ENCODE peak calls at places on chromosomes 2 and 18, in four cellular contexts. D is choroid plexus epithelial cell, C is COR-L47, G is dermis microvascular lymphatic vessel endothelial cell. M is an unnamed sample.

GRCh38 chr2:241047253-241048010 is 49.0 kb downstream of the SNED1 start:
- DNase-seq in D (peak), C (no peak), G (no peak), M (no peak)

GRCh38 chr2:108355907-108356734 is 21.6 kb upstream of the SULT1C4 start:
- DNase-seq in D (no peak), C (no peak), G (no peak), M (no peak)

GRCh38 chr2:138329167-138329566 is 172.4 kb upstream of the SPOPL start:
- DNase-seq in D (no peak), C (no peak), G (no peak), M (no peak)

GRCh38 chr18:32081881-32082280 is 9.8 kb upstream of the RNF138 start:
- DNase-seq in D (no peak), C (no peak), G (peak), M (peak)

GRCh38 chr2:127622561-127623387 is 23.2 kb upstream of the GPR17 start:
- DNase-seq in D (no peak), C (no peak), G (no peak), M (no peak)

GRCh38 chr2:51018145-51018544 is 13.8 kb downstream of the NRXN1 start:
- DNase-seq in D (no peak), C (no peak), G (no peak), M (no peak)

GRCh38 chr2:100640329-100641114 is 77.7 kb downstream of the PDCL3 start:
- DNase-seq in D (peak), C (no peak), G (no peak), M (peak)

GRCh38 chr2:60556441-60556997 is 3.1 kb upstream of the BCL11A start:
- DNase-seq in D (no peak), C (no peak), G (no peak), M (no peak)

GRCh38 chr2:122748552-122749011 is 993.1 kb downstream of the TSN start:
- DNase-seq in D (peak), C (peak), G (peak), M (peak)

GRCh38 chr2:108548221-108549003 is 14.1 kb downstream of the LIMS1 start:
- DNase-seq in D (peak), C (no peak), G (peak), M (peak)

GRCh38 chr2:234251326-234252271 is 201.1 kb downstream of the SPP2 start:
- DNase-seq in D (peak), C (no peak), G (peak), M (peak)

GRCh38 chr2:118845843-118846666 is 1.4 kb downstream of the EN1 start:
- DNase-seq in D (no peak), C (no peak), G (no peak), M (no peak)

GRCh38 chr2:41400057-41400665 is 647.7 kb upstream of the PKDCC start:
- DNase-seq in D (peak), C (no peak), G (peak), M (peak)

GRCh38 chr2:25161055-25161781 is 7.2 kb downstream of the POMC start:
- DNase-seq in D (peak), C (no peak), G (peak), M (peak)

GRCh38 chr2:23824777-23825212 is 102.1 kb downstream of the ATAD2B start:
- DNase-seq in D (peak), C (peak), G (peak), M (peak)

GRCh38 chr2:174572556-174572955 is 25.0 kb downstream of the WIPF1 start:
- DNase-seq in D (no peak), C (no peak), G (no peak), M (no peak)

GRCh38 chr2:207768891-207769596 is 662 bp downstream of the FZD5 start:
- DNase-seq in D (peak), C (no peak), G (no peak), M (no peak)

GRCh38 chr2:13005048-13005447 is 288.3 kb downstream of the TRIB2 start:
- DNase-seq in D (no peak), C (no peak), G (no peak), M (no peak)

GRCh38 chr2:105317937-105318336 is 11.6 kb downstream of the TGFBRAP1 start:
- DNase-seq in D (no peak), C (no peak), G (peak), M (no peak)